ENCODE peak calls at places on chromosomes 16 and 17, in six cellular contexts. F is SJSA1; C is Right ventricle myocardium superior; G is CD4-positive, alpha-beta memory T cell; J is stimulated activated naive CD4-positive, alpha-beta T cell; X is stimulated activated CD8-positive, alpha-beta memory T cell treated with anti-CD3 and anti-CD28 coated beads, Interleukin-7, amount 100 ng/mL, for 1 hour. O is an unnamed sample.

GRCh38 chr17:45241315-45242011 is 19.8 kb downstream of the FMNL1 start:
- DNase-seq in J (no peak), F (no peak), C (no peak), G (no peak), X (no peak), O (no peak)

GRCh38 chr17:72233981-72234380 is 113.2 kb downstream of the SOX9 start:
- DNase-seq in X (no peak), F (no peak), J (no peak), G (no peak), C (no peak), O (peak)

GRCh38 chr17:57234252-57235092 is 21.9 kb upstream of the MSI2 start:
- DNase-seq in C (no peak), J (no peak), F (no peak), X (no peak), G (no peak), O (no peak)

GRCh38 chr16:61892531-61892930 is 143.7 kb downstream of the CDH8 start:
- DNase-seq in G (no peak), C (no peak), F (no peak), J (no peak), X (no peak), O (no peak)

GRCh38 chr16:4314532-4315184 is 1.2 kb upstream of the GLIS2 start:
- DNase-seq in F (no peak), X (no peak), C (no peak), G (peak), J (no peak), O (no peak)

GRCh38 chr17:81498953-81499600 is 13.5 kb downstream of the ACTG1 start:
- DNase-seq in G (no peak), F (peak), X (no peak), J (no peak), C (no peak), O (no peak)

GRCh38 chr17:6936370-6937028 is 59.4 kb upstream of the ALOX12 start:
- DNase-seq in J (peak), X (no peak), C (no peak), F (no peak), G (peak), O (peak)

GRCh38 chr17:5065227-5065744 is 13.0 kb upstream of the ZFP3 start:
- DNase-seq in C (no peak), G (no peak), F (no peak), X (no peak), J (no peak), O (no peak)

GRCh38 chr17:45823598-45823997 is 21.1 kb upstream of the SPPL2C start:
- DNase-seq in J (no peak), X (no peak), G (peak), F (no peak), C (no peak), O (no peak)

GRCh38 chr17:39899215-39899614 is 19.2 kb downstream of the GSDMB start:
- DNase-seq in G (no peak), X (no peak), J (no peak), C (no peak), F (no peak), O (no peak)

GRCh38 chr16:84913315-84913714 is 93.5 kb downstream of the CRISPLD2 start:
- DNase-seq in F (no peak), J (no peak), C (peak), G (no peak), X (no peak), O (peak)